ENCODE peak calls at places on chromosome 20, in nine cellular contexts. N is effector CD4-positive, alpha-beta T cell; V is HTR-8/SVneo; Y is AG20443; G is DMS53; X is GM10248; S is HEK293T; T is RPMI7951; P is activated CD4-positive, CD25-positive, alpha-beta regulatory T cell. W is an unnamed sample.

GRCh38 chr20:60006261-60006660 is 48.0 kb downstream of the CDH26 start:
- DNase-seq in N (no peak), V (no peak), Y (no peak), G (no peak), X (no peak), S (no peak), T (no peak), P (no peak), W (no peak)

GRCh38 chr20:59124326-59125029 is 39.1 kb upstream of the ZNF831 start:
- DNase-seq in N (no peak), V (no peak), Y (no peak), G (no peak), X (no peak), S (no peak), T (no peak), P (no peak), W (no peak)

GRCh38 chr20:44411020-44411756 is 55.7 kb downstream of the HNF4A start:
- DNase-seq in N (no peak), V (no peak), Y (no peak), G (no peak), X (no peak), S (no peak), T (no peak), P (no peak), W (no peak)

GRCh38 chr20:1266167-1266973 is at the start of gene SNPH:
- DNase-seq in N (peak), V (peak), Y (peak), G (peak), X (peak), S (peak), T (peak), P (peak), W (peak)

GRCh38 chr20:20201639-20202038 is 149.3 kb downstream of the CFAP61 start:
- DNase-seq in N (no peak), V (no peak), Y (no peak), G (no peak), X (no peak), S (no peak), T (no peak), P (no peak), W (no peak)

GRCh38 chr20:48070961-48071645 is 285.8 kb upstream of the SULF2 start:
- DNase-seq in N (no peak), V (no peak), Y (no peak), G (no peak), X (no peak), S (no peak), T (no peak), P (no peak), W (no peak)

GRCh38 chr20:52003976-52004375 is 187.6 kb downstream of the ZFP64 start:
- DNase-seq in N (no peak), V (no peak), Y (no peak), G (no peak), X (no peak), S (no peak), T (no peak), P (no peak), W (no peak)

GRCh38 chr20:19735446-19735845 is 22.6 kb upstream of the RIN2 start:
- DNase-seq in N (no peak), V (peak), Y (peak), G (peak), X (no peak), S (peak), T (peak), P (no peak), W (peak)

GRCh38 chr20:20297181-20297580 is 70.7 kb upstream of the INSM1 start:
- DNase-seq in N (no peak), V (no peak), Y (no peak), G (no peak), X (no peak), S (no peak), T (no peak), P (no peak), W (no peak)

GRCh38 chr20:49394264-49394663 is 88.2 kb downstream of the KCNB1 start:
- DNase-seq in N (no peak), V (no peak), Y (peak), G (no peak), X (no peak), S (no peak), T (peak), P (no peak), W (no peak)

GRCh38 chr20:52601295-52601971 is 370.7 kb upstream of the TSHZ2 start:
- DNase-seq in N (no peak), V (no peak), Y (peak), G (no peak), X (no peak), S (no peak), T (peak), P (no peak), W (no peak)

GRCh38 chr20:46131396-46131795 is 13.3 kb downstream of the CD40 start:
- DNase-seq in N (no peak), V (no peak), Y (no peak), G (no peak), X (no peak), S (no peak), T (peak), P (no peak), W (no peak)

GRCh38 chr20:24942679-24943078 is 6.4 kb upstream of the CST7 start:
- DNase-seq in N (no peak), V (no peak), Y (no peak), G (no peak), X (no peak), S (no peak), T (no peak), P (no peak), W (no peak)

GRCh38 chr20:10381477-10381876 is 52.5 kb downstream of the MKKS start:
- DNase-seq in N (no peak), V (no peak), Y (no peak), G (peak), X (no peak), S (no peak), T (peak), P (no peak), W (no peak)

GRCh38 chr20:56628015-56628872 is 862 bp upstream of the TFAP2C start:
- DNase-seq in N (no peak), V (peak), Y (peak), G (no peak), X (no peak), S (no peak), T (peak), P (no peak), W (peak)

GRCh38 chr20:58693226-58694006 is 816 bp downstream of the NPEPL1 start:
- DNase-seq in N (no peak), V (no peak), Y (no peak), G (peak), X (no peak), S (no peak), T (peak), P (no peak), W (peak)

GRCh38 chr20:48260370-48260769 is 475.1 kb upstream of the SULF2 start:
- DNase-seq in N (no peak), V (no peak), Y (no peak), G (no peak), X (no peak), S (no peak), T (peak), P (no peak), W (no peak)

GRCh38 chr20:48294196-48294595 is 508.9 kb upstream of the SULF2 start:
- DNase-seq in N (no peak), V (no peak), Y (peak), G (no peak), X (no peak), S (no peak), T (peak), P (no peak), W (no peak)

GRCh38 chr20:38212806-38213606 is 47.5 kb downstream of the KIAA1755 start:
- DNase-seq in N (no peak), V (no peak), Y (no peak), G (no peak), X (no peak), S (no peak), T (no peak), P (no peak), W (no peak)

GRCh38 chr20:21396045-21396893 is 1.1 kb downstream of the NKX2-4 start:
- DNase-seq in N (no peak), V (no peak), Y (peak), G (peak), X (peak), S (no peak), T (peak), P (no peak), W (no peak)

GRCh38 chr20:53827996-53828672 is 234.5 kb upstream of the ZNF217 start:
- DNase-seq in N (no peak), V (peak), Y (peak), G (no peak), X (no peak), S (no peak), T (peak), P (no peak), W (peak)

GRCh38 chr20:59463541-59463940 is 140.8 kb upstream of the PHACTR3 start:
- DNase-seq in N (no peak), V (no peak), Y (no peak), G (no peak), X (no peak), S (no peak), T (no peak), P (no peak), W (no peak)

GRCh38 chr20:8156603-8157079 is 24.6 kb downstream of the PLCB1 start:
- DNase-seq in N (no peak), V (no peak), Y (peak), G (peak), X (no peak), S (no peak), T (peak), P (no peak), W (no peak)

GRCh38 chr20:20233041-20233514 is 134.8 kb upstream of the INSM1 start:
- DNase-seq in N (no peak), V (no peak), Y (no peak), G (no peak), X (no peak), S (no peak), T (peak), P (no peak), W (no peak)

GRCh38 chr20:50267041-50267865 is 76.6 kb downstream of the CEBPB start:
- DNase-seq in N (no peak), V (no peak), Y (peak), G (no peak), X (no peak), S (no peak), T (peak), P (no peak), W (no peak)

GRCh38 chr20:15930324-15931305 is 642.6 kb downstream of the KIF16B start:
- DNase-seq in N (no peak), V (no peak), Y (peak), G (peak), X (no peak), S (peak), T (no peak), P (no peak), W (peak)

GRCh38 chr20:63026582-63027424 is 20.0 kb upstream of the BHLHE23 start:
- DNase-seq in N (no peak), V (no peak), Y (no peak), G (no peak), X (no peak), S (no peak), T (no peak), P (no peak), W (no peak)

GRCh38 chr20:1313236-1313964 is 15.5 kb downstream of the SDCBP2 start:
- DNase-seq in N (peak), V (peak), Y (peak), G (peak), X (peak), S (peak), T (peak), P (peak), W (peak)